ENCODE peak calls at places on chromosomes 4 and X, in nine cellular contexts. One of them, this sample, is unnamed.

GRCh38 chr4:12926189-12927066 is 557.7 kb downstream of the RAB28 start:
- DNase-seq in tibial artery: no peak
- DNase-seq in thoracic aorta: no peak
- DNase-seq in endothelial cell: no peak
- DNase-seq in neural progenitor cell: no peak
- DNase-seq in fibroblast of villous mesenchyme: no peak
- DNase-seq in mammary epithelial cell: no peak
- DNase-seq in left lung: no peak
- DNase-seq in SK-N-SH: no peak
- DNase-seq in this sample: no peak

GRCh38 chrX:7638053-7638452 is 204.9 kb upstream of the VCX start:
- DNase-seq in tibial artery: no peak
- DNase-seq in thoracic aorta: no peak
- DNase-seq in endothelial cell: no peak
- DNase-seq in neural progenitor cell: no peak
- DNase-seq in fibroblast of villous mesenchyme: no peak
- DNase-seq in mammary epithelial cell: no peak
- DNase-seq in left lung: no peak
- DNase-seq in SK-N-SH: no peak
- DNase-seq in this sample: no peak

GRCh38 chr4:170008376-170008775 is 17.8 kb downstream of the MFAP3L start:
- DNase-seq in tibial artery: no peak
- DNase-seq in thoracic aorta: no peak
- DNase-seq in endothelial cell: no peak
- DNase-seq in neural progenitor cell: no peak
- DNase-seq in fibroblast of villous mesenchyme: no peak
- DNase-seq in mammary epithelial cell: peak; percentile 8
- DNase-seq in left lung: no peak
- DNase-seq in SK-N-SH: no peak
- DNase-seq in this sample: no peak

GRCh38 chrX:22237479-22237878 is 35.2 kb upstream of the CBLL2 start:
- DNase-seq in tibial artery: no peak
- DNase-seq in thoracic aorta: no peak
- DNase-seq in endothelial cell: no peak
- DNase-seq in neural progenitor cell: no peak
- DNase-seq in fibroblast of villous mesenchyme: no peak
- DNase-seq in mammary epithelial cell: no peak
- DNase-seq in left lung: no peak
- DNase-seq in SK-N-SH: no peak
- DNase-seq in this sample: no peak

GRCh38 chr4:111449657-111450056 is 695.6 kb upstream of the FAM241A start:
- DNase-seq in tibial artery: no peak
- DNase-seq in thoracic aorta: no peak
- DNase-seq in endothelial cell: no peak
- DNase-seq in neural progenitor cell: no peak
- DNase-seq in fibroblast of villous mesenchyme: no peak
- DNase-seq in mammary epithelial cell: peak; percentile 43
- DNase-seq in left lung: no peak
- DNase-seq in SK-N-SH: no peak
- DNase-seq in this sample: no peak

GRCh38 chr4:91916219-91916618 is 387.5 kb upstream of the GRID2 start:
- DNase-seq in tibial artery: no peak
- DNase-seq in thoracic aorta: no peak
- DNase-seq in endothelial cell: no peak
- DNase-seq in neural progenitor cell: no peak
- DNase-seq in fibroblast of villous mesenchyme: no peak
- DNase-seq in mammary epithelial cell: no peak
- DNase-seq in left lung: no peak
- DNase-seq in SK-N-SH: no peak
- DNase-seq in this sample: no peak

GRCh38 chr4:70583952-70584834 is 7.9 kb upstream of the AMBN start:
- DNase-seq in tibial artery: no peak
- DNase-seq in thoracic aorta: no peak
- DNase-seq in endothelial cell: no peak
- DNase-seq in neural progenitor cell: no peak
- DNase-seq in fibroblast of villous mesenchyme: no peak
- DNase-seq in mammary epithelial cell: peak; percentile 90
- DNase-seq in left lung: no peak
- DNase-seq in SK-N-SH: no peak
- DNase-seq in this sample: no peak

GRCh38 chrX:16646366-16647168 is 3.4 kb upstream of the S100G start:
- DNase-seq in tibial artery: no peak
- DNase-seq in thoracic aorta: no peak
- DNase-seq in endothelial cell: no peak
- DNase-seq in neural progenitor cell: no peak
- DNase-seq in fibroblast of villous mesenchyme: no peak
- DNase-seq in mammary epithelial cell: no peak
- DNase-seq in left lung: no peak
- DNase-seq in SK-N-SH: no peak
- DNase-seq in this sample: no peak

GRCh38 chrX:39018526-39018925 is 217.3 kb downstream of the MID1IP1 start:
- DNase-seq in tibial artery: no peak
- DNase-seq in thoracic aorta: no peak
- DNase-seq in endothelial cell: no peak
- DNase-seq in neural progenitor cell: no peak
- DNase-seq in fibroblast of villous mesenchyme: no peak
- DNase-seq in mammary epithelial cell: no peak
- DNase-seq in left lung: no peak
- DNase-seq in SK-N-SH: no peak
- DNase-seq in this sample: no peak

GRCh38 chrX:46929439-46930018 is 17.3 kb downstream of the JADE3 start:
- DNase-seq in tibial artery: no peak
- DNase-seq in thoracic aorta: no peak
- DNase-seq in endothelial cell: no peak
- DNase-seq in neural progenitor cell: no peak
- DNase-seq in fibroblast of villous mesenchyme: peak; percentile 41
- DNase-seq in mammary epithelial cell: peak; percentile 55
- DNase-seq in left lung: no peak
- DNase-seq in SK-N-SH: no peak
- DNase-seq in this sample: no peak

GRCh38 chrX:84909151-84909550 is 94.5 kb upstream of the APOOL start:
- DNase-seq in tibial artery: no peak
- DNase-seq in thoracic aorta: no peak
- DNase-seq in endothelial cell: no peak
- DNase-seq in neural progenitor cell: no peak
- DNase-seq in fibroblast of villous mesenchyme: no peak
- DNase-seq in mammary epithelial cell: no peak
- DNase-seq in left lung: no peak
- DNase-seq in SK-N-SH: no peak
- DNase-seq in this sample: no peak

GRCh38 chrX:118847676-118848075 is 24.1 kb downstream of the ZCCHC12 start:
- DNase-seq in tibial artery: no peak
- DNase-seq in thoracic aorta: no peak
- DNase-seq in endothelial cell: peak; percentile 33
- DNase-seq in neural progenitor cell: peak; percentile 69
- DNase-seq in fibroblast of villous mesenchyme: peak; percentile 51
- DNase-seq in mammary epithelial cell: peak; percentile 42
- DNase-seq in left lung: no peak
- DNase-seq in SK-N-SH: peak; percentile 61
- DNase-seq in this sample: no peak

GRCh38 chr4:3371038-3371437 is 70.7 kb upstream of the HGFAC start:
- DNase-seq in tibial artery: no peak
- DNase-seq in thoracic aorta: no peak
- DNase-seq in endothelial cell: no peak
- DNase-seq in neural progenitor cell: peak; percentile 53
- DNase-seq in fibroblast of villous mesenchyme: peak; percentile 24
- DNase-seq in mammary epithelial cell: no peak
- DNase-seq in left lung: no peak
- DNase-seq in SK-N-SH: peak; percentile 31
- DNase-seq in this sample: no peak

GRCh38 chr4:174314770-174315169 is 31.1 kb downstream of the CEP44 start:
- DNase-seq in tibial artery: no peak
- DNase-seq in thoracic aorta: no peak
- DNase-seq in endothelial cell: no peak
- DNase-seq in neural progenitor cell: no peak
- DNase-seq in fibroblast of villous mesenchyme: peak; percentile 89
- DNase-seq in mammary epithelial cell: peak; percentile 68
- DNase-seq in left lung: no peak
- DNase-seq in SK-N-SH: no peak
- DNase-seq in this sample: no peak

GRCh38 chr4:104592894-104593470 is 98.3 kb upstream of the CXXC4 start:
- DNase-seq in tibial artery: no peak
- DNase-seq in thoracic aorta: no peak
- DNase-seq in endothelial cell: no peak
- DNase-seq in neural progenitor cell: peak; percentile 10
- DNase-seq in fibroblast of villous mesenchyme: peak; percentile 79
- DNase-seq in mammary epithelial cell: no peak
- DNase-seq in left lung: no peak
- DNase-seq in SK-N-SH: no peak
- DNase-seq in this sample: no peak

GRCh38 chr4:117654064-117654463 is 380.2 kb upstream of the NDST3 start:
- DNase-seq in tibial artery: no peak
- DNase-seq in thoracic aorta: no peak
- DNase-seq in endothelial cell: no peak
- DNase-seq in neural progenitor cell: no peak
- DNase-seq in fibroblast of villous mesenchyme: no peak
- DNase-seq in mammary epithelial cell: no peak
- DNase-seq in left lung: no peak
- DNase-seq in SK-N-SH: no peak
- DNase-seq in this sample: no peak

GRCh38 chrX:15202458-15203177 is 67.3 kb downstream of the ASB9 start:
- DNase-seq in tibial artery: no peak
- DNase-seq in thoracic aorta: no peak
- DNase-seq in endothelial cell: no peak
- DNase-seq in neural progenitor cell: no peak
- DNase-seq in fibroblast of villous mesenchyme: peak; percentile 27
- DNase-seq in mammary epithelial cell: peak; percentile 68
- DNase-seq in left lung: no peak
- DNase-seq in SK-N-SH: no peak
- DNase-seq in this sample: no peak

GRCh38 chr4:67922697-67923096 is 38.9 kb upstream of the TMPRSS11D start:
- DNase-seq in tibial artery: no peak
- DNase-seq in thoracic aorta: no peak
- DNase-seq in endothelial cell: no peak
- DNase-seq in neural progenitor cell: no peak
- DNase-seq in fibroblast of villous mesenchyme: peak; percentile 35
- DNase-seq in mammary epithelial cell: peak; percentile 70
- DNase-seq in left lung: no peak
- DNase-seq in SK-N-SH: peak; percentile 15
- DNase-seq in this sample: no peak

GRCh38 chr4:54197926-54198325 is 31.2 kb upstream of the PDGFRA start:
- DNase-seq in tibial artery: no peak
- DNase-seq in thoracic aorta: no peak
- DNase-seq in endothelial cell: no peak
- DNase-seq in neural progenitor cell: peak; percentile 5
- DNase-seq in fibroblast of villous mesenchyme: no peak
- DNase-seq in mammary epithelial cell: no peak
- DNase-seq in left lung: no peak
- DNase-seq in SK-N-SH: no peak
- DNase-seq in this sample: no peak

GRCh38 chrX:130516123-130516522 is 114.3 kb downstream of the RBMX2 start:
- DNase-seq in tibial artery: no peak
- DNase-seq in thoracic aorta: no peak
- DNase-seq in endothelial cell: no peak
- DNase-seq in neural progenitor cell: no peak
- DNase-seq in fibroblast of villous mesenchyme: no peak
- DNase-seq in mammary epithelial cell: no peak
- DNase-seq in left lung: no peak
- DNase-seq in SK-N-SH: no peak
- DNase-seq in this sample: no peak

DNA sequence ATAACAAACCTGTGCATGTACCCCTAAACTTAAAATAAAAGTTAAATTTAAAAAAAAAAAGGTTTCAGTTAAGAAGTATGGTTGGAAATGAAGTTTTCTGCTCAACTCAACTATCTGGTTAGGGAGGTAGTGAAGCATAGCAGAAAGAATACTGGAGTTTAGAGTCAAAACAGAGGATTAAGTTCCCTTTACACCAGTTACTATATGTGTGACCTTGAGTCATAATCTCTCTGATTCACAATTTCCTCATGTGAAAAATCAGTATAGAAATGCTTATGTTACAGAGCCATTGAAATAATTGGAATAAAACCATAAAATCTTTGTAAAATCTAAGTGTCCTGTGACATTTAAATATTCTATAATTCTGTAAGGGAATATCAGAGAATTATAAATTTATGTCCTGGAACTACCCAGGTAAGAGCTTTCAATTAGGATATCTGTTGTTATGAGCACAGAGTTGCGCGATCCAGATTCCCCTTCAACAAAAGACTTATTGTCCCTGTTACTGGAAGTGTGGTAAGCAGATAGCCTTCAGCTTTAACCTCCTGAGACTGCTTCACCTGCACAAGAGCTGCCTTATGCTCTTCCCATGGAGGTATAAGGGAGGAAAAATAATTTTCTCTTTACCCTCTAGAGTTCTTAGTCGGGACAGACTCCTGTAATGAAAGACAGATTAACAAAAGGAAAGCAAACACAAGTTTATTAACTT is 203.8 kb upstream of the NRK start:
- DNase-seq in tibial artery: no peak
- DNase-seq in thoracic aorta: no peak
- DNase-seq in endothelial cell: no peak
- DNase-seq in neural progenitor cell: no peak
- DNase-seq in fibroblast of villous mesenchyme: no peak
- DNase-seq in mammary epithelial cell: peak; percentile 67
- DNase-seq in left lung: no peak
- DNase-seq in SK-N-SH: no peak
- DNase-seq in this sample: no peak
- TF ChIP-seq CTCF in tibial artery: no peak
- TF ChIP-seq CTCF in thoracic aorta: no peak
- TF ChIP-seq CTCF in endothelial cell: no peak
- TF ChIP-seq CTCF in neural progenitor cell: no peak
- TF ChIP-seq CTCF in fibroblast of villous mesenchyme: no peak
- TF ChIP-seq CTCF in mammary epithelial cell: no peak
- TF ChIP-seq CTCF in left lung: no peak
- TF ChIP-seq CTCF in SK-N-SH: no peak
- TF ChIP-seq CTCF in this sample: no peak

GRCh38 chr4:118684873-118685811 is at the start of gene METTL14:
- DNase-seq in tibial artery: peak; percentile 94
- DNase-seq in thoracic aorta: peak; percentile 73
- DNase-seq in endothelial cell: peak; percentile 90
- DNase-seq in neural progenitor cell: peak; percentile 97
- DNase-seq in fibroblast of villous mesenchyme: peak; percentile 91
- DNase-seq in mammary epithelial cell: peak; percentile 88
- DNase-seq in left lung: peak; percentile 91
- DNase-seq in SK-N-SH: peak; percentile 86
- DNase-seq in this sample: peak; percentile 84
- TF ChIP-seq CTCF in tibial artery: no peak
- TF ChIP-seq CTCF in thoracic aorta: no peak
- TF ChIP-seq CTCF in endothelial cell: no peak
- TF ChIP-seq CTCF in neural progenitor cell: peak; percentile 4
- TF ChIP-seq CTCF in fibroblast of villous mesenchyme: no peak
- TF ChIP-seq CTCF in mammary epithelial cell: peak; percentile 17
- TF ChIP-seq CTCF in left lung: no peak
- TF ChIP-seq CTCF in SK-N-SH: no peak
- TF ChIP-seq CTCF in this sample: no peak

GRCh38 chrX:96372313-96373046 is 312.2 kb upstream of the DIAPH2 start:
- DNase-seq in tibial artery: no peak
- DNase-seq in thoracic aorta: no peak
- DNase-seq in endothelial cell: peak; percentile 15
- DNase-seq in neural progenitor cell: peak; percentile 63
- DNase-seq in fibroblast of villous mesenchyme: peak; percentile 60
- DNase-seq in mammary epithelial cell: peak; percentile 23
- DNase-seq in left lung: no peak
- DNase-seq in SK-N-SH: peak; percentile 38
- DNase-seq in this sample: no peak
- TF ChIP-seq CTCF in tibial artery: peak; percentile 58
- TF ChIP-seq CTCF in thoracic aorta: peak; percentile 55
- TF ChIP-seq CTCF in endothelial cell: peak; percentile 39
- TF ChIP-seq CTCF in neural progenitor cell: peak; percentile 74
- TF ChIP-seq CTCF in fibroblast of villous mesenchyme: peak; percentile 64
- TF ChIP-seq CTCF in mammary epithelial cell: peak; percentile 76
- TF ChIP-seq CTCF in left lung: peak; percentile 33
- TF ChIP-seq CTCF in SK-N-SH: peak; percentile 78
- TF ChIP-seq CTCF in this sample: no peak

GRCh38 chr4:61590881-61591280 is 390.8 kb downstream of the ADGRL3 start:
- DNase-seq in tibial artery: no peak
- DNase-seq in thoracic aorta: no peak
- DNase-seq in endothelial cell: peak; percentile 15
- DNase-seq in neural progenitor cell: no peak
- DNase-seq in fibroblast of villous mesenchyme: no peak
- DNase-seq in mammary epithelial cell: no peak
- DNase-seq in left lung: no peak
- DNase-seq in SK-N-SH: no peak
- DNase-seq in this sample: no peak
- TF ChIP-seq CTCF in tibial artery: no peak
- TF ChIP-seq CTCF in thoracic aorta: no peak
- TF ChIP-seq CTCF in endothelial cell: peak; percentile 35
- TF ChIP-seq CTCF in neural progenitor cell: peak; percentile 57
- TF ChIP-seq CTCF in fibroblast of villous mesenchyme: no peak
- TF ChIP-seq CTCF in mammary epithelial cell: peak; percentile 34
- TF ChIP-seq CTCF in left lung: no peak
- TF ChIP-seq CTCF in SK-N-SH: peak; percentile 46
- TF ChIP-seq CTCF in this sample: no peak